ENCODE peak calls at places on chromosomes 11 and 22, in five cellular contexts. S is breast epithelium, O is tibial nerve, P is fibroblast of villous mesenchyme, C is AG09309. G is an unnamed sample.

GRCh38 chr11:62273284-62273683 is 3.3 kb downstream of the SCGB2A2 start:
- DNase-seq in S (no peak), O (no peak), P (no peak), C (no peak), G (no peak)

GRCh38 chr22:22754961-22755777 is 110.8 kb downstream of the GGTLC2 start:
- DNase-seq in S (no peak), O (no peak), P (no peak), C (no peak), G (no peak)

GRCh38 chr11:70139785-70140410 is 61.8 kb downstream of the ANO1 start:
- DNase-seq in S (no peak), O (no peak), P (no peak), C (no peak), G (no peak)

GRCh38 chr11:92838655-92839334 is 130.7 kb upstream of the MTNR1B start:
- DNase-seq in S (no peak), O (no peak), P (peak; percentile 3), C (no peak), G (no peak)

GRCh38 chr11:26227883-26228502 is 103.9 kb upstream of the ANO3 start:
- DNase-seq in S (no peak), O (no peak), P (no peak), C (no peak), G (no peak)

GRCh38 chr22:24146791-24147353 is 34.4 kb upstream of the SUSD2 start:
- DNase-seq in S (no peak), O (peak; percentile 24), P (peak; percentile 92), C (no peak), G (peak; percentile 64)

GRCh38 chr11:2530855-2531200 is 86.0 kb downstream of the KCNQ1 start:
- DNase-seq in S (no peak), O (no peak), P (no peak), C (no peak), G (no peak)

GRCh38 chr11:23112390-23112789 is 252.1 kb upstream of the CCDC179 start:
- DNase-seq in S (no peak), O (no peak), P (no peak), C (no peak), G (no peak)

GRCh38 chr11:48087974-48088681 is 107.8 kb downstream of the PTPRJ start:
- DNase-seq in S (no peak), O (no peak), P (no peak), C (no peak), G (no peak)

GRCh38 chr11:48082771-48083170 is 102.4 kb downstream of the PTPRJ start:
- DNase-seq in S (no peak), O (no peak), P (no peak), C (no peak), G (no peak)

GRCh38 chr11:134442246-134442645 is 30.2 kb upstream of the B3GAT1 start:
- DNase-seq in S (no peak), O (no peak), P (no peak), C (no peak), G (no peak)

GRCh38 chr11:10319691-10320090 is 14.8 kb downstream of the ADM start:
- DNase-seq in S (no peak), O (no peak), P (no peak), C (no peak), G (no peak)

GRCh38 chr11:44726278-44727113 is at the start of gene TSPAN18:
- DNase-seq in S (no peak), O (no peak), P (no peak), C (no peak), G (peak; percentile 37)

GRCh38 chr11:70135142-70136132 is 57.3 kb downstream of the ANO1 start:
- DNase-seq in S (no peak), O (no peak), P (peak; percentile 37), C (no peak), G (peak; percentile 31)

GRCh38 chr11:93028959-93029536 is 59.6 kb downstream of the MTNR1B start:
- DNase-seq in S (no peak), O (no peak), P (no peak), C (no peak), G (no peak)

GRCh38 chr11:83681045-83681781 is 395.0 kb upstream of the CCDC90B start:
- DNase-seq in S (no peak), O (no peak), P (no peak), C (no peak), G (no peak)

DNA sequence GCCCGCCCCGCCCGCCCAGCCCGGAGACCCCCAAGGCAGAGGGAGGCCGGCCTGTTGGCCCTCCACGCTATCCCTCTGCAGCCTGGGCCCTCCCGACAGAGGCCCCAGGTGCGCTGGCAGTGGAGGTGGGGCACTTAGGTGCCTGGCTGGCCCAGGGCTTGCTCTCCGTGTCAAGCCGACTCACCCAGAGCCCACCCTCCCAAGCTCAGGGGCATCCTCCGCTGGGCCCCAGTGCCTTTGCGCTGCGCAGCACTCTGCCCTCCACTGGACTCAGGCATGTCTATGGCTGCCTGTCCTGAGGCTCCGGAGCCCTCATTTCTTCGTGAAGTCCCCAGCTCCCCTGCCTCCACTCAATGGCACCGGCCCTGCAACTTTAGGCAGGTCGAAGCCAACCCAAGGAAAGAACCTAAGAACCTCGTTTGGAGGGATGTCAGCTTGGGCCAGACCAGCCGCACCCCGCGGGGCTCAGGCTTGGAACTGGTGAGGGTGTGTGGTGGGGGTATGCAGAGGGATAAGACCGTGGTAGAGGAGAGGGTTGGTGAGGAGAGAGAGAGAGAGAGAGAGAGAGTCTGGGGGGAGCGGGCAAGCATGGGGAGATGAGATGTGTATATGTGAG is 6.1 kb downstream of the SMIM45 start:
- DNase-seq in S (no peak), O (no peak), P (no peak), C (no peak), G (no peak)
- TF ChIP-seq CTCF in S (no peak), O (no peak), P (no peak), C (no peak), G (no peak)

GRCh38 chr22:20157416-20158183 is 6.7 kb upstream of the CCDC188 start:
- DNase-seq in S (no peak), O (no peak), P (no peak), C (no peak), G (no peak)
- H3K4me3 ChIP-seq in S (no peak overlapping the region), O (no peak overlapping the region), P (no peak overlapping the region), C (no peak overlapping the region), G (no peak overlapping the region)

DNA sequence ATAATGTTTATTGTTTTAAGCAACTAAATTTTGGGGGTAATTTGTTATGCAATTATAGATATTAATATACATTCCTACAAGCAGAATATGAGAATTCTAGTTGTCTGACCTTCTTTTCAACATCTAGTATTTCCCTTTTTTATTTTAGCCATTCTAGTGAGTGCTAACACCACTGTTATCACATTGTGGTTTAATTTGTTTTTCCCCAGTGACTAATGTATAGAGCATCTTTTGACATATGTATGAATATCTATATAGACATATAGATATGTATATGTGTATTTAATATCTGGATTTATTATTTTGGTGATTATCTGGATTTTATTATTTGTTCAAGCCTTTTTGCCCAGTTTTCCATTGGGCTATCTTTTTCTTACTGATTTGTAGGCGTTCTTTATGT is 66.6 kb downstream of the STIM1 start:
- DNase-seq in S (no peak), O (no peak), P (no peak), C (no peak), G (no peak)
- TF ChIP-seq CTCF in S (no peak), O (no peak), P (no peak), C (no peak), G (no peak)

GRCh38 chr11:46338988-46339666 is 8.1 kb upstream of the DGKZ start:
- DNase-seq in S (no peak), O (no peak), P (peak; percentile 31), C (no peak), G (no peak)
- H3K4me3 ChIP-seq in S (peak overlapping the region; percentile 57), O (no peak overlapping the region), P (no peak overlapping the region), C (no peak overlapping the region), G (peak overlapping the region; percentile 2)

DNA sequence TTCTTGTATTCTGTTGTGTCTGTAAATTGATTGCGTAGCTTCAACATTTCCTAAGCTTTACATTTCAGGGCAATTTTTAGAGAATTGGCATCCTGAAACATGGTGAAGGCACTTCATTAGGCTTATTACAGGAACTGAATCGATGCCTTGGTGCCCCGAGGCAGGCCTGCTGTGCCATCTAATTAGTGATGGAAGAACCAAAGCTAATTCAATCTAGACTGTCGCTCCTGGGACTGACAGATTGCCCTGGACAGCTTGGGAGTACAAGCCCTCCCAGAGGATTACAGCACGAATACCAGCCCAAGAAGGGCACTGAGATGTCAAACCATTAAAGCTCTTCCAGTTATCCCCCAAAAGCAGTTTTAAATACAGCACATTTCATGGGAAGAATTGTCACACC is 243.2 kb upstream of the ZC3H12C start:
- DNase-seq in S (no peak), O (no peak), P (no peak), C (no peak), G (no peak)
- TF ChIP-seq CTCF in S (no peak), O (no peak), P (no peak), C (no peak), G (no peak)

DNA sequence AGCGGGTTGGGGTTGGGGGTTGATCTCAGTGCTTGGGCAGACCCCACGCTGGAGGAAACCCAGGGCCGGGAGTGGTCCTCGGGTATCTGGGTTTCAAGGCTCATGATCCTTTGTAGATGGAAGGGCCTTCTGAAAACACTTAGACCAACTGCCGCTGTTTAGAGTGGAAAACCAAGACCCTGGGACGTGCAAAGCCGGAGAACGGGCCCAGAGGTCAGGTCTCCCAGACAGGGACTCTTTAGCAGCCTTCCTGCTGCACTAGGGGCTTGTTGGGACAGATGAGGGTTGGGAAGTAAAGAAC is 622 bp downstream of the AIP start:
- DNase-seq in S (no peak), O (no peak), P (no peak), C (no peak), G (no peak)
- H3K4me3 ChIP-seq in S (peak overlapping the region; percentile 89), O (peak overlapping the region; percentile 57), P (peak overlapping the region; percentile 72), C (peak overlapping the region; percentile 66), G (peak overlapping the region; percentile 65)

GRCh38 chr11:17766590-17766989 is 32.0 kb downstream of the KCNC1 start:
- DNase-seq in S (no peak), O (no peak), P (no peak), C (no peak), G (no peak)
- TF ChIP-seq CTCF in S (no peak), O (no peak), P (no peak), C (peak; percentile 20), G (no peak)

GRCh38 chr22:35894937-35895708 is 133.5 kb downstream of the RBFOX2 start:
- DNase-seq in S (no peak), O (peak; percentile 46), P (peak; percentile 92), C (peak; percentile 88), G (peak; percentile 72)
- H3K4me3 ChIP-seq in S (peak overlapping the region; percentile 58), O (no peak overlapping the region), P (peak overlapping the region; percentile 36), C (peak overlapping the region; percentile 14), G (peak overlapping the region; percentile 30)

GRCh38 chr11:40425168-40425567 is 1034.3 kb downstream of the LRRC4C start:
- DNase-seq in S (no peak), O (no peak), P (no peak), C (no peak), G (no peak)
- TF ChIP-seq CTCF in S (no peak), O (no peak), P (no peak), C (no peak), G (no peak)

GRCh38 chr11:33980896-33981295 is 70.6 kb upstream of the CAPRIN1 start:
- DNase-seq in S (no peak), O (no peak), P (no peak), C (no peak), G (no peak)
- H3K4me3 ChIP-seq in S (no peak overlapping the region), O (no peak overlapping the region), P (no peak overlapping the region), C (no peak overlapping the region), G (no peak overlapping the region)

G was measured in uterus.